ENCODE peak calls at places on chromosomes 11 and 22, in four cellular contexts. I is tibial nerve, E is colonic mucosa, H is heart right ventricle. P is an unnamed sample.

GRCh38 chr11:11624206-11624605 is 2.4 kb upstream of the GALNT18 start:
- DNase-seq in I (no peak), H (no peak), E (no peak), P (no peak)

GRCh38 chr11:31986201-31986889 is 104.5 kb upstream of the RCN1 start:
- DNase-seq in H (no peak), I (no peak), E (no peak), P (no peak)

GRCh38 chr11:86459682-86460460 is 85.2 kb downstream of the CCDC81 start:
- DNase-seq in H (peak; percentile 52), E (no peak), I (no peak), P (peak; percentile 67)

GRCh38 chr22:31681625-31682345 is 19.8 kb upstream of the PISD start:
- DNase-seq in H (no peak), I (no peak), E (no peak), P (no peak)

GRCh38 chr11:75705541-75705940 is 12.1 kb upstream of the MOGAT2 start:
- DNase-seq in I (no peak), H (no peak), E (no peak), P (no peak)

GRCh38 chr22:25919452-25919851 is 177.5 kb downstream of the MYO18B start:
- DNase-seq in E (no peak), I (no peak), H (no peak), P (no peak)

GRCh38 chr22:40719599-40719998 is 40.3 kb downstream of the MCHR1 start:
- DNase-seq in I (no peak), E (no peak), H (no peak), P (no peak)

GRCh38 chr11:47331454-47332302 is 20.8 kb downstream of the MYBPC3 start:
- DNase-seq in I (no peak), H (no peak), E (peak; percentile 74), P (no peak)

DNA sequence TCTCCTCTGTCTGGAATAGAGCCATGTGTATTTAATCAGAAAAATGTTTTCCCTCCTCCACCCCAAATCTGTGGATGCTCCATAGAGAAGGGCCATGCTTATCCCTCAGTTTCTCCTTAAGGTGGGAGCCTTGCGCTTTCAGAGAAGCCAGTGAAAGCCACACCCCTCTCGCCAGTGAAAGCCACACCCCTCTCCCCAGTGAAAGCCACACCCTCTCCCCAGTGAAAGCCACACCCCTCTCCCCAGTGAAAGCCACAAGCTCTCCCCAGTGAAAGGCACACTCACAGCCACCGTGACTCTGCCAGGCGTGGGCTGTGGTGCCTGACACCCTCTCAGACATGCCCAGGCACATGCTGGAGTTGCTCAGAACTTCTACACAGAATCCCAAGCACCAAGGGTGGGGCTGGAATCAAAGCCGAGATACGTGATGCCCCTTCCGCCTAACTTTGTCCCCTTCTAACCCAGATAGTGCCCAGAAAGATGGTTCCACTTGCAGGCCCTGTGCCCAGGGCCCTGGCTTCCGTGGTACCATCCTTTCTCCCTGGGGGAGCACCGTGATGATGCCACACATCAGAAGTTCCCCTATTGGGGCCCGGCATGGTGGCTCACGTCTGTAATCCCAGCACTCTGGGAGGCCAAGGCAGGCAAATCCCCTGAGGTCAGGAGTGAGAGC is 16.5 kb upstream of the PRR5 start:
- DNase-seq in E (peak; percentile 85), H (no peak), I (no peak), P (no peak)
- H3K4me3 ChIP-seq in E (no peak overlapping the region), H (no peak overlapping the region), I (no peak overlapping the region), P (no peak overlapping the region)

GRCh38 chr11:133041928-133042890 is 490.1 kb downstream of the OPCML start:
- DNase-seq in E (no peak), I (no peak), H (no peak), P (peak; percentile 34)
- H3K27ac ChIP-seq in E (no peak overlapping the region), I (no peak overlapping the region), H (no peak overlapping the region), P (no peak overlapping the region)

GRCh38 chr22:17172172-17172833 is 13.2 kb upstream of the HDHD5 start:
- DNase-seq in E (no peak), I (no peak), H (peak; percentile 53), P (peak; percentile 50)

GRCh38 chr22:17167486-17167885 is 8.4 kb upstream of the HDHD5 start:
- DNase-seq in E (no peak), I (no peak), H (peak; percentile 74), P (peak; percentile 48)

GRCh38 chr22:17176715-17177114 is 17.6 kb upstream of the HDHD5 start:
- DNase-seq in E (no peak), H (no peak), I (no peak), P (no peak)

GRCh38 chr22:17171313-17172171 is 12.5 kb upstream of the HDHD5 start:
- DNase-seq in E (peak; percentile 91), H (peak; percentile 93), I (peak; percentile 67), P (peak; percentile 92)

GRCh38 chr22:17171016-17171312 is 11.9 kb upstream of the HDHD5 start:
- DNase-seq in E (no peak), I (no peak), H (no peak), P (no peak)
- TF ChIP-seq CTCF in E (no peak), I (no peak), H (no peak), P (no peak)

DNA sequence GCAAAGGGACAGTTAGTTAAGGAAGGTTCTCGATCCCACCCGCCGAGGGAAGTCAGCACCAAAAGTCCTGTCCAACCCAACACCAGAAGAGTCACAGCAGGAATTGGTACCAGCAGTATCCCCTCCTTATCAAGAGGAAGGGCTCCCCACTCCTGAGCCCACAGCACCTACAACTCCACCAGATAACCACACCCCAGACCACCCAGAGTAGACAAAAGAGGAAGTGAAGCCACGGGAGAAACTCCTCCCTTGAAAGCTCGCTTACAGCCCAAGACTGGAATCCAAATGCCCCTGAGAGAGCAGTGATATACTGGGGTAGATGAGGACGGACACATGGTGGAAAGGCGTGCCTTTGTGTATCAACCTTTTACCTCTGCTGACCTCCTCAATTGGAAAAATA is 7.3 kb upstream of the CD5 start:
- DNase-seq in H (no peak), I (no peak), E (no peak), P (no peak)
- H3K4me3 ChIP-seq in H (no peak overlapping the region), I (no peak overlapping the region), E (no peak overlapping the region), P (no peak overlapping the region)

GRCh38 chr11:112563808-112564207 is 303.1 kb upstream of the PLET1 start:
- DNase-seq in H (no peak), E (no peak), I (no peak), P (no peak)
- H3K27ac ChIP-seq in H (peak overlapping the region; percentile 27), E (peak overlapping the region; percentile 27), I (peak overlapping the region; percentile 45), P (no peak overlapping the region)

DNA sequence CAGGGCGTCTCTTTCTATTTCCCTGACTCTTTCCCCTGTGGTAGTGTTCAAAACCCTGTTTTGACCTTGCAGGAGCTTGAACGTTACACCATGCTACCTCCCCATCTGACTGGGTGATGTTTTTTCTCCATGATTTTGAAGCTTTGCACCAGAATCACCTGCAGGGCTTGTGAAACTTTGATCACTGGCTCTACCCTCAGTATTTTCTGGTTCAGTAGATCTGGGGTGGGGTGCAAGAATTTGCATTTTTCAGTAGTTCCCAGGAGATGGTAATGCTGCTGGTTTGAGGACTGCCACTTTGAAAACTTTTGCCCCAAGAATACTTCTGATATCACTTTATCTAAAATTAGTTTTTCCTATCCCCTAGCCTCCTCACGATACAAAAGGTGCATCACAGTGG is 627.6 kb upstream of the ANO5 start:
- DNase-seq in H (no peak), E (no peak), I (no peak), P (no peak)
- TF ChIP-seq CTCF in H (no peak), E (no peak), I (no peak), P (no peak)

DNA sequence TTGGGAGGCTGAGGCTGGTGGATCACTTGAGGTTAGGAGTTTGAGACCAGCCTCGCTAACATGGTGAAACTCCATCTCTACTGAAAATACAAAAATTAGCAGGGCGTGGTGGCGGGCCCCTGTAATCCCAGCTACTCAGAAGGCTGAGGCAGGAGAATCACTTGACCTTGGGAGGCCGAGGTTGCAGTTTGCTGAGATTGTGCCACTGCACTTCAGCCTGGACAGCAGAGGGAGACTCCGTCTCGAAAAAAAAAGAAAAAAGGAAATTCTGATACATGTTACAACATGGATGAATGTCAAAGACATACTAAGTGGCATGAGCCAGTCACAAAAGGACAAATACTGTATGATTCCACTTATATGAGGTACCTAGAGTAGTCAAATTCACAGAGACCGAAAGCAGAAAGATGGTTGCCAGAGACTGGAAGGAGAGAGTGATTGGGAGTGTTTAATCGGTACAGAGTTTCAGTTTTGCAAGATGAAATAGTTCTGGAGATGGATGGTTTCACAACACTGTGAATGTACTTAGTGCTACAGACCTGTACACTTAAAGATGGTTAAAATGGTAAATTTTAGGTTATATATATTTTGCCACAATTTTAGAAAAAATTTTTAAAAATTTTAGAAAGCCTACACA is 92.3 kb downstream of the BLID start:
- DNase-seq in I (no peak), H (no peak), E (no peak), P (no peak)
- H3K4me3 ChIP-seq in I (no peak overlapping the region), H (no peak overlapping the region), E (no peak overlapping the region), P (no peak overlapping the region)

DNA sequence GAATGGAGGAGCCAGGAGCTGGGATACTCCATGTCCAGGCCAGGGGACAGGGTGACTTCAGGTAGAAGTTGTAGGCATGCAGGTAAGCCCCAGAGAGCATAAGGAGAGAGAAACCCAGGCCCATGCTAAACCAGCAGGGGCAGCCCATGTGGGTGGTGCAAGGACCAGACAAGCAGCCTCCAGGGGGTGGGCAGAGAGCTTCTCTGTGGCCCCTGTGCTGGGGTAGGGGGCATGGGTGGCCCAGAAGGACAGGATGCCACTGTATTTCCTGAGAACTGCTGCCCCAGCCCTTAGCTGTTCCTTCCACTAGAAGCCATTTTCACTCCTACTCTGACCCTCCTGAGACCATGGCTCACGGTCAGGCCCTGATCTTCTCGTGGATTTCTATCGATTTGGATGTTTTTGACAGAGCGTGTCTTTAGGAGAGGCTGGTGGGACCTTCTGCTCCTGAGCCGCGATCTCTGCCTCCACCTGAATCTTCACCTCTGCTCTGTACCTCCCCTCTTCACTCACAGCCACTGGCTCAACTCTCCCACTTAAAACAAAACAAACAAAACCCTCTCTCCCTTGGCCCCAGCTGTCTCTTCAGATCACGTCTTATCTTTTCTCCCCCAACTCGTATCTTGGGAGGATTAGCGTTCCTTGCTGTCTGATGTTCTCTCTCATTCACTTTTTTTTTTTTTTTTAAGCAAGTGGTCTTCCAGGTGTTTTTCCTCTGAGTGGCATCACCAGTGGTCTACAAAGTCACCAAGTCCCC is 112.2 kb downstream of the NECTIN1 start:
- DNase-seq in H (no peak), I (no peak), E (no peak), P (no peak)
- H3K27ac ChIP-seq in H (no peak overlapping the region), I (no peak overlapping the region), E (no peak overlapping the region), P (no peak overlapping the region)

P was measured in body of pancreas.